ENCODE peak calls at places on chromosome 4, in five cellular contexts. Y is H1, T is HepG2, E is K562, R is GM12878. F is an unnamed sample.

GRCh38 chr4:175614880-175615279 is 197.2 kb downstream of the GPM6A start:
- DNase-seq in E (no peak), Y (no peak), T (no peak), R (no peak), F (no peak)

GRCh38 chr4:83757121-83757621 is 221.3 kb downstream of the GPAT3 start:
- DNase-seq in R (no peak), Y (no peak), T (no peak), E (peak), F (no peak)

GRCh38 chr4:172986114-172986513 is 182.5 kb upstream of the GALNT7 start:
- DNase-seq in Y (no peak), R (peak), T (no peak), E (no peak), F (no peak)

GRCh38 chr4:117137143-117137542 is 51.8 kb upstream of the TRAM1L1 start:
- DNase-seq in E (no peak), R (no peak), T (no peak), Y (no peak), F (peak)

GRCh38 chr4:186192068-186192751 is 843 bp downstream of the CYP4V2 start:
- DNase-seq in R (no peak), E (no peak), Y (peak), T (peak), F (no peak)

GRCh38 chr4:61583696-61584095 is 383.6 kb downstream of the ADGRL3 start:
- DNase-seq in T (no peak), E (no peak), R (no peak), Y (no peak), F (no peak)

GRCh38 chr4:80831383-80832361 is 198.8 kb upstream of the BMP3 start:
- DNase-seq in Y (no peak), E (no peak), T (no peak), R (no peak), F (no peak)

GRCh38 chr4:167779280-167779679 is 313.1 kb upstream of the ANXA10 start:
- DNase-seq in R (no peak), E (no peak), Y (no peak), T (no peak), F (no peak)

GRCh38 chr4:139265654-139266053 is 14.4 kb downstream of the MGARP start:
- DNase-seq in E (no peak), Y (no peak), R (no peak), T (no peak), F (no peak)

GRCh38 chr4:139267301-139267700 is 12.7 kb downstream of the MGARP start:
- DNase-seq in R (no peak), E (no peak), T (no peak), Y (no peak), F (no peak)

GRCh38 chr4:139266208-139266582 is 13.8 kb downstream of the MGARP start:
- DNase-seq in T (no peak), E (no peak), R (no peak), Y (no peak), F (no peak)

GRCh38 chr4:139266583-139267257 is 13.3 kb downstream of the MGARP start:
- DNase-seq in Y (no peak), R (peak), T (peak), E (peak), F (no peak)
- H3K9ac ChIP-seq in Y (no peak), R (no peak), T (peak), E (peak), F (peak)

DNA sequence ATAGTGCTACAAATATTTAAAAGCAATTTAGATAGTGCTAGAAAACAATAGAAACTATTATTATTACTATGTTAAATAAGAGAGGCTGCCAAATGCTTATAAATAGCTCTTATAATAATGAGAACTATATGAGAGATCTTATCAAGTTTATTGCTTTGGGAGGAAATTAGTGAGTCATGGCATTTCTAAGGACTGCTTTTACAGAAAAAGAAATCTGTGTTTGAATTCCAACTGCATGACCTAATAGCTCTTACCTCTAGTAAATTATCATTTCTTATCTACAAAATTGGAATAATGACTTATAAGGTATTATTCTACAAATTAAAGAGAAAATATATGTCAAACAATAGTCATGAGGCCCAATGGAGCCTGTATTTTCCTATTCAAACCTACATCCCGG is 177.2 kb downstream of the GABRG1 start:
- DNase-seq in E (no peak), Y (no peak), R (no peak), T (no peak), F (no peak)
- TF ChIP-seq SP1 in E (no peak), Y (no peak), R (no peak), T (no peak), F (no peak)

DNA sequence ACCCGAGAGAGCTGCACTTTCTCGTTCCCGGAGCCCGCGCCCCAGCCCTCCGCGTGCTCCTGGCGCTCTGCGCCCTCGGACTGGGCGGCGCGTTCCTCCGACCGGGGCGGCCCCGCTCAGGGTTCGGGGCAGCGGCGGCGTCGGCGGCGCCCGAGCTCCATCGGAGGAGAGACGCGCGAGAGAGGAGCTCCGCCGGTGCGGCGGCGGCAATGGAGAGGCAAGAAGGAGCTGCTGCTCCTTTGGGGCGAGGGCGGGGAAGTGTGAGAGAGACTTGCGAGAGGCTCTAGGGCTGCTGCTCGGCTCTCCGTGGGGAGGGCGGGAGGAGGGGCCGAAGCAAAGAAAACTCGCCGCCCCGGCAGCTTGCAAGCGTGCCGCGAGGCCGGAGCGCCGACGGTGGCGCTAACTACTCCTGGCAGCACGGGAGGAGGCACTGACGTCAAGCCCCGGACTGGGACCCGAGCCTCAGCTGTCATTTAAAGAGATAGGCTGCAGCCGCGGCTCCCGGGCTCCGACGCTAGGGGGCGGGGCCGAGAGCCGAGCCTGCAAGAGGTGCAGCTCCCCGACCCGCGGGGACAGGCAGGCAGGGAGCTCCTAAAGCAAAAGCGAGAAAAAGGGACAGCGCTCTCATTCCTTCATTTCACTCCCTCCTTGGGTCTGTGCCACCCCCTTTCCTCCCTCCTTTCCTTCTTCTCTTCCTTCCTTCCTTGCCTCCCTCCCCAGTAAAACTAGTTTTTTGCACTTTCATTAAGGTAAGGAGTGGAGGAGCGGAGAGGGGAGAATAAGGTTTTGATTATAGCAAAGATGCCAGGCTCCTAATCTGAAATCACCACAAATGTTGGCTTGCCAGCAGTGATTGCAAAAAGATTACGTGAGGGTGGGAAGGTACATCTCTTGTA is at the start of gene KCTD8:
- DNase-seq in R (peak), T (peak), Y (peak), E (peak), F (no peak)
- H3K9ac ChIP-seq in R (no peak), T (no peak), Y (peak), E (no peak), F (no peak)

GRCh38 chr4:139817657-139818452 is 152.2 kb downstream of the MGST2 start:
- DNase-seq in R (no peak), T (no peak), E (no peak), Y (no peak), F (no peak)

GRCh38 chr4:139810710-139811109 is 145.1 kb downstream of the MGST2 start:
- DNase-seq in T (no peak), R (no peak), E (no peak), Y (no peak), F (no peak)

GRCh38 chr4:139816856-139817255 is 151.2 kb downstream of the MGST2 start:
- DNase-seq in R (no peak), Y (no peak), E (no peak), T (no peak), F (no peak)

GRCh38 chr4:139815646-139816601 is 150.3 kb downstream of the MGST2 start:
- DNase-seq in R (no peak), Y (peak), T (no peak), E (peak), F (no peak)

GRCh38 chr4:139814285-139815015 is 148.8 kb downstream of the MGST2 start:
- DNase-seq in Y (no peak), R (no peak), T (no peak), E (no peak), F (no peak)
- TF ChIP-seq SP1 in Y (no peak), R (no peak), T (no peak), E (no peak), F (no peak)

GRCh38 chr4:64883087-64883926 is 474.1 kb upstream of the TECRL start:
- DNase-seq in E (no peak), Y (no peak), R (no peak), T (no peak), F (no peak)
- H3K9ac ChIP-seq in E (no peak), Y (no peak), R (no peak), T (no peak), F (no peak)

GRCh38 chr4:67929447-67929846 is 33.8 kb downstream of the TMPRSS11A start:
- DNase-seq in T (no peak), R (no peak), E (no peak), Y (no peak), F (peak)

GRCh38 chr4:67926485-67926884 is 36.8 kb downstream of the TMPRSS11A start:
- DNase-seq in R (no peak), E (no peak), Y (no peak), T (no peak), F (no peak)

GRCh38 chr4:67931256-67931655 is 32.0 kb downstream of the TMPRSS11A start:
- DNase-seq in R (no peak), E (no peak), T (no peak), Y (no peak), F (no peak)

GRCh38 chr4:67927251-67927650 is 36.0 kb downstream of the TMPRSS11A start:
- DNase-seq in R (no peak), T (no peak), Y (no peak), E (no peak), F (no peak)

DNA sequence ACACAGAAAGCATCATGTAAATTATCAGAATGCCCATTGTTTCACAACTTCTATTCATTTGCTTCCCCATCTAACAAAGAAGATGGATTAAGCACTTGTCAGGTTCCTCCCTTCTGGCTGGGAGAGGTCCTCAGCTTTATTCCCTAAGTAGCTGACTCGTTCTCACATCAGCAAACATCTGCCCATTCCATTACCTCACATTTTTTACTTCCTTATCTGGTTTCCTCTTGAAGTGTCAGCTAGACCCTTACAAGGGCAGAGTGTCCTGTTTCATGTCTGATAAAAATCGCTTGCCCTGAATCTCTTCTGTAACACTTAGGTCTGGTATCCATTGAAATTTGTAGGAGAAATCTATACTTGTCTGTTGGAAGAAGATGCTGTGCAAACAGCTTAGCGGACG is 34.7 kb downstream of the TMPRSS11A start:
- DNase-seq in E (no peak), R (no peak), Y (no peak), T (no peak), F (peak)
- TF ChIP-seq SP1 in E (no peak), R (no peak), Y (no peak), T (no peak), F (no peak)

GRCh38 chr4:48017108-48017527 is 546 bp downstream of the NIPAL1 start:
- DNase-seq in E (peak), R (no peak), Y (peak), T (no peak), F (peak)

GRCh38 chr4:48016141-48017107 is at the start of the genes CNGA1 and NIPAL1:
- DNase-seq in Y (peak), T (peak), E (peak), R (no peak), F (peak)

GRCh38 chr4:48018112-48018511 is 1.5 kb downstream of the NIPAL1 start:
- DNase-seq in R (no peak), E (no peak), Y (no peak), T (no peak), F (no peak)

GRCh38 chr4:48015216-48015615 is 1.3 kb downstream of the CNGA1 start:
- DNase-seq in Y (no peak), T (no peak), E (no peak), R (no peak), F (no peak)

DNA sequence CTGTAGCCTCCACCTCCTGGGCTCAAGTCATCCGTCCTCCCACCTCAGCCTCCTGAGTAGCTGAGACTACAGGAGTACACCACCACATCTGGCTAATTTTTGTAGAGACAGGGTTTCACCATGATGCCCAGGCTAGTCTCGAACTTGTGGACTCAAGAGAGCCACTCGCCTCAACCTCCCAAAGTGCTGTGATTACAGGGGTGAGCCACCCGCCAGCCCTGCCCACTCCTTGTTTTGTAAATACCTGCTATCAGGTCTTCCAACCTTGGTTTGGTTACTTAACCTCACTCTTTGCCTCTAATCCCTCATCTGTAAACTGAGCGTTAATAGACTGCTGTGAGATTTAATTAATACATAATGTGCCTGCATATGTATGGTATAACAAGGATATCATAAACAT is 803 bp downstream of the CNGA1 start:
- DNase-seq in R (no peak), T (no peak), E (no peak), Y (no peak), F (no peak)
- H3K9ac ChIP-seq in R (no peak), T (peak), E (no peak), Y (no peak), F (peak)

DNA sequence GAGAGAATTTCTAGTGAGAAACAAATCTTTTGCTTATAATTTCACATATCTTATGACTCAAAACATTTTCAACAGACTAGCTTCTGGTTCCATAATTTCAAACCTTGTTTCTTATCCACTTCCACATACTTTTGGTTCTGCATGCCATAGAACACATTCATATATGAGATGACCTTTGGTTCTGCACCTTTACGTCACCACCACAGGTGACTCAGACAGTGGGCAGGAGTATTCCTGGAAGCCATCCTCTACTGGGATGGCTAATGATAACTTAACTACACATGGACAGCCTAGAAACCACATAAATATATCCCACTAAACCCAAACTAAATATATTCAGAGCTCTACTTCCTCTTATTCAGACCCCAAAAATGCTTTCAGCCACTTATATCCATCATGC is 133.3 kb downstream of the DCK start:
- DNase-seq in T (peak), E (no peak), Y (no peak), R (no peak), F (peak)
- TF ChIP-seq SP1 in T (no peak), E (no peak), Y (no peak), R (no peak), F (no peak)

GRCh38 chr4:176774852-176775251 is 17.9 kb downstream of the VEGFC start:
- DNase-seq in T (no peak), Y (no peak), E (no peak), R (no peak), F (no peak)

GRCh38 chr4:176767183-176767582 is 25.5 kb downstream of the VEGFC start:
- DNase-seq in Y (no peak), R (no peak), E (no peak), T (no peak), F (no peak)

GRCh38 chr4:176775326-176775725 is 17.4 kb downstream of the VEGFC start:
- DNase-seq in T (no peak), E (no peak), R (no peak), Y (no peak), F (no peak)

DNA sequence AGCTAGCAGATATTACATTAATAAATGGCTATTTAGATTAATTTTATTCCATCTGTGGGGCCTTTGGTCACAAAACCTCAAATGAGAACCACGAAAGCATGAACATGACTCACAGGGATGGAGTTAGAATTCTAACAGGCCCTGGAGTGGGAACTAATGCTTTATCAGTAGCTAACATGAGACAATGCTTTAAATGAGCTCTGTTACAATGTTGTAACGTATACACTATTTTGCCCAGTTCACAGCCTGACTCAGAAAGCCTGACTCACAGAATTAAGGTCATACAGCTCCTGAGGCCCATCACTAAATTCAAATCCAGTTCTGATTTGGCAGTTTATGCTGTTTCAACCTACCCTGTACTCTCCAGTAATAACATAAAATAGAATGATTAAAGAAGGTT is 23.2 kb downstream of the VEGFC start:
- DNase-seq in Y (no peak), T (no peak), R (no peak), E (no peak), F (no peak)
- H3K9ac ChIP-seq in Y (no peak), T (no peak), R (no peak), E (no peak), F (no peak)